ENCODE peak calls at places on chromosomes 2 and 18, in eight cellular contexts. D is thyroid gland, S is esophagus squamous epithelium, W is lower lobe of right lung, E is tibial nerve, Y is brain microvascular endothelial cell, K is pancreas, L is adrenal gland. J is an unnamed sample.

GRCh38 chr2:223576873-223577272 is 25.3 kb downstream of the SCG2 start:
- DNase-seq in W (no peak), L (no peak), S (no peak), Y (peak; percentile 98), D (no peak), E (no peak), K (no peak), J (no peak)

GRCh38 chr2:119197529-119198266 is 25.9 kb upstream of the STEAP3 start:
- DNase-seq in L (no peak), W (no peak), Y (no peak), D (no peak), K (no peak), S (no peak), E (no peak), J (no peak)

GRCh38 chr2:226185613-226186211 is 613.9 kb downstream of the IRS1 start:
- DNase-seq in E (no peak), W (no peak), L (no peak), Y (peak; percentile 71), S (no peak), K (no peak), D (no peak), J (no peak)

GRCh38 chr2:9768388-9768787 is 74.9 kb upstream of the TAF1B start:
- DNase-seq in E (peak; percentile 5), Y (no peak), S (no peak), K (peak; percentile 88), D (no peak), L (peak; percentile 75), W (no peak), J (no peak)

GRCh38 chr2:200677721-200678532 is 92.1 kb downstream of the AOX1 start:
- DNase-seq in L (peak; percentile 57), D (peak; percentile 4), S (no peak), W (no peak), K (no peak), Y (peak; percentile 12), E (no peak), J (no peak)

GRCh38 chr2:160353166-160353565 is 140.4 kb downstream of the RBMS1 start:
- DNase-seq in E (no peak), D (no peak), Y (no peak), W (no peak), K (no peak), L (no peak), S (no peak), J (no peak)

GRCh38 chr2:218576854-218577253 is 8.2 kb downstream of the CNOT9 start:
- DNase-seq in Y (no peak), E (no peak), L (no peak), D (no peak), W (no peak), K (no peak), S (no peak), J (no peak)

GRCh38 chr2:97845133-97845532 is 131.8 kb downstream of the ZAP70 start:
- DNase-seq in S (no peak), E (no peak), Y (no peak), W (no peak), K (no peak), D (no peak), L (no peak), J (no peak)

GRCh38 chr2:133756833-133757232 is 188.6 kb upstream of the NCKAP5 start:
- DNase-seq in W (no peak), Y (no peak), E (no peak), K (no peak), S (no peak), D (no peak), L (no peak), J (no peak)

GRCh38 chr2:224754129-224754528 is 38.0 kb upstream of the CCDC195 start:
- DNase-seq in W (no peak), Y (peak; percentile 8), E (no peak), S (no peak), L (no peak), D (no peak), K (no peak), J (no peak)

GRCh38 chr18:12032786-12033642 is 51.7 kb downstream of the IMPA2 start:
- DNase-seq in W (no peak), D (no peak), Y (no peak), S (no peak), E (no peak), K (no peak), L (no peak), J (no peak)

GRCh38 chr2:9099341-9099751 is 95.9 kb upstream of the MBOAT2 start:
- DNase-seq in W (no peak), S (no peak), L (peak; percentile 41), E (no peak), Y (peak; percentile 63), D (no peak), K (no peak), J (no peak)

GRCh38 chr18:72843743-72844142 is 24.0 kb downstream of the NETO1 start:
- DNase-seq in E (no peak), Y (no peak), W (no peak), K (no peak), S (no peak), D (no peak), L (no peak), J (no peak)

GRCh38 chr2:169714699-169715098 is 18.9 kb upstream of the KLHL23 start:
- DNase-seq in Y (no peak), L (no peak), K (no peak), E (no peak), S (no peak), W (no peak), D (no peak), J (no peak)

GRCh38 chr2:65294701-65295100 is 67.1 kb downstream of the ACTR2 start:
- DNase-seq in K (no peak), W (no peak), E (no peak), L (no peak), Y (no peak), D (no peak), S (no peak), J (no peak)

GRCh38 chr2:152445791-152446201 is 110.8 kb downstream of the FMNL2 start:
- DNase-seq in K (no peak), Y (peak; percentile 78), L (peak; percentile 67), S (no peak), D (no peak), E (no peak), W (no peak), J (no peak)

GRCh38 chr2:55875434-55876135 is 48.0 kb downstream of the EFEMP1 start:
- DNase-seq in D (no peak), L (no peak), W (no peak), Y (peak; percentile 61), K (no peak), S (no peak), E (no peak), J (no peak)

GRCh38 chr2:241702155-241702404 is 241 bp downstream of the ING5 start:
- DNase-seq in E (no peak), K (no peak), W (no peak), L (no peak), Y (no peak), S (no peak), D (no peak), J (peak; percentile 89)
- H3K27ac ChIP-seq in E (peak overlapping the region; percentile 98), K (peak overlapping the region; percentile 92), W (peak overlapping the region; percentile 94), L (peak overlapping the region; percentile 82), Y (peak overlapping the region; percentile 75), S (peak overlapping the region; percentile 99), D (no peak overlapping the region), J (peak overlapping the region; percentile 91)

GRCh38 chr2:144198116-144198515 is 321.8 kb downstream of the ZEB2 start:
- DNase-seq in K (no peak), W (no peak), L (no peak), S (no peak), D (no peak), Y (peak; percentile 46), E (no peak), J (no peak)
- TF ChIP-seq CTCF in K (no peak), W (no peak), L (no peak), S (no peak), D (no peak), Y (no peak), E (no peak), J (no peak)

DNA sequence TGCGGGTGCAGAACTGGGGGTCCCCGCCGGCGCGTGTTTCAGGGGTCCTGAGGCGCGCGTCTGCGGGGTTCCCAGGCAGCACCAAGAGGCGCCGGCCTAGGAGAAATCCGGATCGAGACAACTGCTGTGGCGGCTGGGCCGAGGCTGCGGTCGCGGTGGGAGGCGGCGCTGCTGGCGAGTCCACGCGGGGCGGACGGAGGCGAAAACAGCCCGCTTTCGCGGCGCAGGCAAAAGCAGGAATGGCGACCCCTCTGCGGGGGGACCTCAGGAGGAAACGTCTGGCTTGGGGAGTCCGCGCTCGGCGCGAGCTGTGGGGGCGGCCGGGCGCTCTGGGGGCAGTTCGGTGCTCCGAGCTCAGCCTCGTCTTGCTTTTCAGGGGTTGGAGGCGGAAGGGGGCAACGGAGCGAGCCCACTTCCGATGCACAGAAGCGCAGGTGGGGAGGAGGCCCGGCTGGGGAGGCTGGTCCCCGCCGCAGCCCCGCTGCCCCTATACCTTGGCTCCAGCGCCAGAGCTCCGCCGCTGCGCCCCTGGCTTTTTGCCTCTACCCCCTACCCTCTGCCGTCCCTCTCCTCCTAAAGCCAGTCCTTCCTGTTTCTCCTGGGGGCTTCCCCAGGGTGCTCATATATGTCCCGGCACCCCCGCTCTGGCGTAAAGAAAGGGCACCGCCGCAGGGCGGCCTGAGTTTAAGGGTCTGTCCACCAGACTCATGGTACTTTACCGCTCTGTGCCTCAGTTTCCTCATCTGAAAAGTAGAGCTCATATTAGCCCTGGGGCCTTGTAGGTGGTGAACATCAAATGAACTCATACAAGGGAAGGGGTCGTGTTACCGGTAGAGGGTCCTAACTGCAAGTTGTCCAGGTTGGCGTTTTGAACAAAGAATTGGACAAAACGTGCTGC is 81.3 kb upstream of the LDLRAD4 start:
- DNase-seq in K (peak; percentile 80), D (peak; percentile 36), W (peak; percentile 68), Y (no peak), L (no peak), S (no peak), E (no peak), J (peak; percentile 37)
- H3K4me3 ChIP-seq in K (peak overlapping the region; percentile 55), D (peak overlapping the region; percentile 52), W (peak overlapping the region; percentile 77), Y (peak overlapping the region; percentile 52), L (peak overlapping the region; percentile 11), S (peak overlapping the region; percentile 60), E (peak overlapping the region; percentile 53), J (peak overlapping the region; percentile 68)

GRCh38 chr2:207075456-207075855 is 90.3 kb downstream of the KLF7 start:
- DNase-seq in L (no peak), W (no peak), K (no peak), E (no peak), D (no peak), Y (no peak), S (no peak), J (no peak)

GRCh38 chr2:207072579-207072978 is 93.2 kb downstream of the KLF7 start:
- DNase-seq in E (no peak), K (no peak), L (no peak), D (no peak), W (no peak), Y (no peak), S (no peak), J (no peak)

GRCh38 chr2:207067476-207067875 is 98.3 kb downstream of the KLF7 start:
- DNase-seq in K (no peak), Y (no peak), W (no peak), D (no peak), L (no peak), E (no peak), S (no peak), J (no peak)

GRCh38 chr2:207073791-207074678 is 91.7 kb downstream of the KLF7 start:
- DNase-seq in E (no peak), K (no peak), D (no peak), Y (no peak), W (no peak), S (no peak), L (no peak), J (no peak)

DNA sequence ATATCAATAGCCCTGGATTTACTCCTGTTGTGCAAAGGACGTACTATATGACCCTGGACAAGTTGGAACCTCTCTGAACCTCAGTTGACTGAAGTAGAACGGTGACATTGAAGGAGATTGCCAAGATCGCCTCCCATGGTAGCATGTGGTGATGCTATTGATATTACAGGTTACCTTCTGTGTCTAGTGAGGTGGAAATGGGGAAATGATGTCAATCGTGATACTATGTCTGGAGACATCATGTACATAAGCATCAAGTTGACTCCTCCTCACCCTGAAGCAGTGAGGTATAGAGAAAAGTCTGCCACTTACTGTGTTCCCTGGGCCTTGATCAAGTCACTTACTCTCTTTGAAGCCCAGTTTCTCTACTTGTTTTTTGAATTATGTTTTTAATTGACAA is 93.9 kb downstream of the KLF7 start:
- DNase-seq in L (no peak), S (no peak), W (no peak), K (no peak), Y (no peak), E (no peak), D (no peak), J (no peak)
- H3K27ac ChIP-seq in L (no peak overlapping the region), S (no peak overlapping the region), W (no peak overlapping the region), K (no peak overlapping the region), Y (no peak overlapping the region), E (no peak overlapping the region), D (no peak overlapping the region), J (no peak overlapping the region)

J was measured in dorsolateral prefrontal cortex.